ENCODE peak calls at places on chromosome 3, in five cellular contexts. R is left ventricle myocardium inferior, V is fibroblast of villous mesenchyme, Y is GM06990, X is GM23338. W is an unnamed sample.
A peak's percentile ranks its signal among the peaks of the same experiment; 100 is the strongest.

GRCh38 chr3:127673191-127674098 is 693 bp downstream of the ABTB1 start:
- DNase-seq in R (peak; percentile 66), V (peak; percentile 67), Y (no peak), X (peak; percentile 48), W (peak; percentile 56)

GRCh38 chr3:173732237-173732636 is 334.7 kb downstream of the NLGN1 start:
- DNase-seq in R (no peak), V (no peak), Y (no peak), X (peak; percentile 26), W (peak; percentile 7)

GRCh38 chr3:188148318-188148717 is 5.6 kb upstream of the LPP start:
- DNase-seq in R (no peak), V (no peak), Y (no peak), X (no peak), W (no peak)

GRCh38 chr3:69182588-69183299 is 60.3 kb upstream of the LMOD3 start:
- DNase-seq in R (no peak), V (peak; percentile 88), Y (no peak), X (no peak), W (no peak)

GRCh38 chr3:39290255-39290654 is 10.4 kb upstream of the CX3CR1 start:
- DNase-seq in R (no peak), V (no peak), Y (no peak), X (no peak), W (peak; percentile 30)

GRCh38 chr3:176776622-176777021 is 420.7 kb downstream of the TBL1XR1 start:
- DNase-seq in R (no peak), V (no peak), Y (no peak), X (no peak), W (no peak)

GRCh38 chr3:186277268-186277909 is 84.6 kb downstream of the DGKG start:
- DNase-seq in R (no peak), V (peak; percentile 67), Y (no peak), X (peak; percentile 79), W (no peak)

GRCh38 chr3:194540268-194540937 is 53.6 kb upstream of the ATP13A3 start:
- DNase-seq in R (peak; percentile 32), V (no peak), Y (no peak), X (no peak), W (no peak)

GRCh38 chr3:82030932-82031331 is 269.5 kb upstream of the GBE1 start:
- DNase-seq in R (no peak), V (no peak), Y (no peak), X (no peak), W (no peak)

GRCh38 chr3:43866529-43867353 is 176.0 kb downstream of the ABHD5 start:
- DNase-seq in R (no peak), V (no peak), Y (no peak), X (no peak), W (no peak)

GRCh38 chr3:31721709-31722108 is 189.0 kb downstream of the STT3B start:
- DNase-seq in R (no peak), V (peak; percentile 72), Y (no peak), X (no peak), W (no peak)

GRCh38 chr3:100175637-100176250 is 61.4 kb upstream of the FILIP1L start:
- DNase-seq in R (no peak), V (no peak), Y (no peak), X (no peak), W (no peak)

GRCh38 chr3:70972855-70973254 is 610.7 kb downstream of the FOXP1 start:
- DNase-seq in R (no peak), V (no peak), Y (no peak), X (no peak), W (no peak)

GRCh38 chr3:161371441-161372320 is at the start of gene SPTSSB:
- DNase-seq in R (peak; percentile 19), V (peak; percentile 3), Y (peak; percentile 26), X (peak; percentile 91), W (peak; percentile 18)

GRCh38 chr3:49802719-49803463 is at the start of gene INKA1:
- DNase-seq in R (peak; percentile 90), V (peak; percentile 83), Y (peak; percentile 89), X (peak; percentile 96), W (peak; percentile 92)

GRCh38 chr3:131216801-131217200 is 164.8 kb upstream of the NUDT16 start:
- DNase-seq in R (no peak), V (peak; percentile 52), Y (no peak), X (peak; percentile 21), W (no peak)

GRCh38 chr3:120559228-120560061 is 36.7 kb upstream of the NDUFB4 start:
- DNase-seq in R (peak; percentile 54), V (peak; percentile 51), Y (no peak), X (peak; percentile 80), W (no peak)

GRCh38 chr3:64291956-64292355 is 66.7 kb upstream of the PRICKLE2 start:
- DNase-seq in R (no peak), V (peak; percentile 95), Y (no peak), X (no peak), W (no peak)

DNA sequence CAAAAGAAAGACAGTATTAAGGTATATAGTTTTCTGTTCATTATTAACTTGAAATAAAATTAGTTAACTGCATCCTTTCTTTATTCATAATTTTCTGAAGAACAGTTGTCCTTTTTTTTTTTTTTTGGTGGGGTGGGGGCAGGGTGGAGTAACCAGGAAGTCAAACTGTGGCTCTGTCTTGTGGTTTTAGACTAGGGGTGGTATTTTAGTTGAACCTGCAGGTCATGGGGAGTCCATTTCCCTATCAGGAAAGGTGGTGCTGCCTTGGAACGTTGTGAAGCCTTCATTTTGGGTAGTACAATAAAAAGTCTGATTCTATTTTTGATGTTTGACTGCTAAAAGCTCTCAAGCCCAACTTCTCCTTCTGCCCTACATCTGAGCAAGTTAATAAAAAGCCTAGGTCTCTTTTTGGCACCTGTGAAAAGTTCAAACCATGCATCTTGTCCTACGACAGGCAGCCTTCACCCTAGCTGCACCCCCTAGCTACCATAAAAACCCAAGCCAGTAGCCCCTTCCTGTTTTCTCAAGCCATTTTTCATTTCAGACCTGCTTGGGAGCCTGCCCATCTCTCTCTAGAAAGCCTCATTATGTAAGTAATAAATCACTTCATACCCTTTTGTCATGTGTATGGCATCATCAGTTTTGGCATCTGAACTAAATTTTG is 31.2 kb upstream of the RIOX2 start:
- DNase-seq in R (no peak), V (no peak), Y (no peak), X (no peak), W (peak; percentile 63)
- H3K4me3 ChIP-seq in R (no peak overlapping the region), V (no peak overlapping the region), Y (no peak overlapping the region), X (no peak overlapping the region), W (no peak overlapping the region)

DNA sequence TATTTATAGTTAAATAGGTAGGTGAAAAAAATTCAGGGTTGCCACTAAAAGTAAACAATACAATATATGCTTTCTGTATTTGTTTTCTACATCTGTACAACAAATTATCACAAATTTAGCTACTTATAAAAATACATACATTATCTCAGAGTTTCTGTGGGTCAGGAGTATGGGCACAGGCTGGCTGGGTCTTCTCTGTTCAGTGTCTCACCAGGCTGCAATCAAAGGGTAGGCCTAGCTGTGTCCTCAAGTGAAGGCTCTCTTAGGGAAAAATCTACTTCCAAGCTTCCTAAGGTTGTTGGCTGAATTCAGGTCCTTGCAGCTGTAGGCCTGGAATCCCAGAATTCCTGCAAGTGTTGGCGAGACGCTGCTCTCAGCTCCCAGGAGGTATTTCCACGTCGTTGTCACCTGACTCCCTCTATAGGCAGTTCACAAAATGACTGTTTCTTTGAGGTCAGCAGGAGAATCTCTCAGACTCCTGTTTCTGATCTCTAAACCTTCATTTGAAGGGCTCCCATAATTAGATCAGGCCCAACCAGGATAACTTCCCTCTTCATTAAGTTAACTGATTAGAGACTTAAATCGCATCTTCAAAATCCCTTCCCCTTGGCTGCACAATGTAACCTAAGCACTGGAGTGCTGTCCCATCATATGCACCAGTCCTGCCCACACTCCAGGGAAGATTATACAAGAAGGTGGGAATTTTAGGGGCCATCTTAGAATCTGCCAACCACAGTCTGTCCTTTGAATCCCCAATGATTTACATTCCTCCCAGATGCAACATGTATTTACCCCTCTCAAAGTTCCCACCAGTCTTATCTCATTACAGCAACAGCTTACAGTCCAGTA is 296.6 kb downstream of the SUCLG2 start:
- DNase-seq in R (no peak), V (peak; percentile 40), Y (no peak), X (peak; percentile 95), W (peak; percentile 26)
- TF ChIP-seq CTCF in R (peak; percentile 24), V (peak; percentile 50), Y (peak; percentile 66), X (peak; percentile 59), W (peak; percentile 52)

DNA sequence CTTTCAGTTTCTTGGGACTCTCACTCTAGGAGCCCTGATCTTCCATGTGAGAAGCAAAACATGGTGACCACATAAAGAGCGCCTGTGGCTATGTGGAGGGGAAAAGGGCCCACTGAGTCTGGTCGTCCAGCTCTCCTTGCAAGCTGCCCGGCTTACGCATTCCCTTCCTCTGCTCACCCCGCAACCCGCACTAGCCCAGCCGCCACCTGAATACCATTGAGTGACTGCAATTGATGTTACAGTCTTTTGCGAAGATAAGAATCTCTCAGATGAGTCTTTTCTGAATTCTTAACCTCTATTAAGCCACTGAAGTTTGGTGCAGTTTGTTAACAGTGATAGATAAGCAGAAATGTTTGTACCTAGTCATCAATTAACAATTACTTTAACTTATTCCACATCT is 589.0 kb upstream of the DPPA4 start:
- DNase-seq in R (no peak), V (no peak), Y (no peak), X (no peak), W (no peak)
- H3K4me3 ChIP-seq in R (no peak overlapping the region), V (no peak overlapping the region), Y (no peak overlapping the region), X (no peak overlapping the region), W (no peak overlapping the region)

GRCh38 chr3:134371542-134372324 is 2.5 kb downstream of the AMOTL2 start:
- DNase-seq in R (no peak), V (no peak), Y (no peak), X (no peak), W (no peak)
- TF ChIP-seq CTCF in R (no peak), V (peak; percentile 1), Y (no peak), X (peak; percentile 26), W (no peak)

GRCh38 chr3:9768376-9768775 is 1.4 kb downstream of the CAMK1 start:
- DNase-seq in R (no peak), V (no peak), Y (no peak), X (no peak), W (no peak)
- H3K4me3 ChIP-seq in R (peak overlapping the region; percentile 82), V (no peak overlapping the region), Y (no peak overlapping the region), X (no peak overlapping the region), W (no peak overlapping the region)

GRCh38 chr3:134628884-134629283 is 21.9 kb downstream of the KY start:
- DNase-seq in R (no peak), V (no peak), Y (no peak), X (no peak), W (no peak)

GRCh38 chr3:134625885-134626741 is 24.7 kb downstream of the KY start:
- DNase-seq in R (no peak), V (no peak), Y (no peak), X (no peak), W (no peak)

GRCh38 chr3:134627831-134628230 is 23.0 kb downstream of the KY start:
- DNase-seq in R (no peak), V (no peak), Y (no peak), X (no peak), W (no peak)

GRCh38 chr3:134625462-134625861 is 25.4 kb downstream of the KY start:
- DNase-seq in R (no peak), V (no peak), Y (no peak), X (no peak), W (no peak)

DNA sequence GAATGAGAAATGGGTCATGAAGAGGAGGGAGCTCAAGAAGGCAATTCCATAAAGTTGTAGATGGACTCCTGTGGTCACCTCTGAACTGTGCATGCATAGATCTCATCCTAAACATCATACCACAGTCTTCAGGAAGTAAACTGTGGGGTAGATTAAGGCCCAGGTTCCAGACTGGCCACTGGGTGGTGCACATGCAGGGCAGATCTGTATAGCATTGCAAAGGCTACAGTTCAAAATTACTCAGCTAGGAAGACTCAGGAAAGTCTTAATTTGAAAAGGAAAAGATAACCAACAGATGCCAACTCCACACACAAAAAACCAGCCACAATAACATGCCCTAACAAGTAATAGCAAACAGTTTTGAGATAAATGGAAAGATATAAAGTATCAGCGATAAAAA is 20.3 kb downstream of the KY start:
- DNase-seq in R (no peak), V (peak; percentile 16), Y (no peak), X (no peak), W (no peak)
- TF ChIP-seq CTCF in R (no peak), V (peak; percentile 56), Y (peak; percentile 53), X (peak; percentile 47), W (peak; percentile 4)

GRCh38 chr3:30632065-30632464 is 25.7 kb downstream of the TGFBR2 start:
- DNase-seq in R (no peak), V (peak; percentile 87), Y (no peak), X (no peak), W (no peak)
- H3K4me3 ChIP-seq in R (no peak overlapping the region), V (no peak overlapping the region), Y (no peak overlapping the region), X (no peak overlapping the region), W (no peak overlapping the region)

W was measured in GM12865.